ENCODE peak calls at places on chromosomes 16 and 17, in four cellular contexts. A, V, T and N are unnamed samples.

GRCh38 chr17:35766903-35767510 is 6.3 kb downstream of the C17orf50 start:
- DNase-seq in A (peak), V (no peak), T (no peak), N (no peak)

GRCh38 chr17:21043296-21044232 is 753 bp upstream of the USP22 start:
- DNase-seq in A (no peak), V (peak), T (peak), N (peak)

GRCh38 chr16:22191966-22192260 is 14.2 kb upstream of the EEF2K start:
- DNase-seq in A (no peak), V (no peak), T (no peak), N (no peak)

GRCh38 chr16:4976079-4976478 is 17.9 kb downstream of the SEC14L5 start:
- DNase-seq in A (peak), V (no peak), T (no peak), N (no peak)

GRCh38 chr16:11349599-11350276 is 4.5 kb downstream of the RMI2 start:
- DNase-seq in A (no peak), V (no peak), T (peak), N (no peak)

GRCh38 chr17:72118588-72119279 is 2.1 kb upstream of the SOX9 start:
- DNase-seq in A (peak), V (peak), T (no peak), N (no peak)

GRCh38 chr17:80290199-80290598 is 29.5 kb downstream of the RNF213 start:
- DNase-seq in A (no peak), V (no peak), T (no peak), N (no peak)

GRCh38 chr17:57486416-57486815 is 230.1 kb downstream of the MSI2 start:
- DNase-seq in A (no peak), V (no peak), T (no peak), N (no peak)

GRCh38 chr16:972316-973002 is 1.7 kb upstream of the LMF1 start:
- DNase-seq in A (no peak), V (peak), T (peak), N (no peak)

GRCh38 chr17:77465358-77466041 is 324.7 kb downstream of the SEC14L1 start:
- DNase-seq in A (peak), V (peak), T (peak), N (no peak)

GRCh38 chr16:81214745-81215166 is 23.7 kb upstream of the BCO1 start:
- DNase-seq in A (no peak), V (peak), T (no peak), N (no peak)

GRCh38 chr17:75240394-75241142 is 20.8 kb downstream of the GGA3 start:
- DNase-seq in A (peak), V (peak), T (no peak), N (no peak)

GRCh38 chr17:43823350-43824084 is 9.4 kb downstream of the MPP3 start:
- DNase-seq in A (no peak), V (no peak), T (no peak), N (no peak)

GRCh38 chr16:78091419-78091818 is 8.0 kb upstream of the WWOX start:
- DNase-seq in A (no peak), V (no peak), T (no peak), N (no peak)

GRCh38 chr16:79082955-79083354 is 517.6 kb downstream of the MAF start:
- DNase-seq in A (no peak), V (no peak), T (no peak), N (no peak)

GRCh38 chr17:42697108-42697811 is 14.9 kb downstream of the CNTNAP1 start:
- DNase-seq in A (no peak), V (no peak), T (no peak), N (no peak)

GRCh38 chr17:77345260-77345910 is 204.6 kb downstream of the SEC14L1 start:
- DNase-seq in A (no peak), V (no peak), T (no peak), N (no peak)

GRCh38 chr17:75105269-75106080 is 4.3 kb upstream of the ARMC7 start:
- DNase-seq in A (peak), V (peak), T (no peak), N (no peak)

GRCh38 chr17:10879110-10879509 is 41.2 kb upstream of the PIRT start:
- DNase-seq in A (no peak), V (peak), T (no peak), N (no peak)
- TF ChIP-seq CTCF in A (no peak), V (peak), T (no peak), N (peak)

GRCh38 chr17:27209316-27209715 is 84.6 kb upstream of the WSB1 start:
- DNase-seq in A (no peak), V (no peak), T (no peak), N (no peak)
- TF ChIP-seq CTCF in A (no peak), V (no peak), T (no peak), N (no peak)

GRCh38 chr17:19766421-19767270 is 18.5 kb upstream of the ALDH3A1 start:
- DNase-seq in A (peak), V (peak), T (no peak), N (no peak)
- TF ChIP-seq CTCF in A (peak), V (peak), T (peak), N (peak)

GRCh38 chr16:48220891-48221290 is 23.2 kb upstream of the LONP2 start:
- DNase-seq in A (no peak), V (no peak), T (no peak), N (no peak)

GRCh38 chr16:48217708-48218107 is 26.4 kb upstream of the LONP2 start:
- DNase-seq in A (no peak), V (no peak), T (no peak), N (no peak)

GRCh38 chr16:48215738-48216137 is 28.4 kb upstream of the LONP2 start:
- DNase-seq in A (no peak), V (no peak), T (no peak), N (peak)

GRCh38 chr16:48223490-48223889 is 20.6 kb upstream of the LONP2 start:
- DNase-seq in A (no peak), V (no peak), T (no peak), N (no peak)

GRCh38 chr16:48218473-48218872 is 25.6 kb upstream of the LONP2 start:
- DNase-seq in A (no peak), V (no peak), T (no peak), N (no peak)
- TF ChIP-seq CTCF in A (no peak), V (no peak), T (no peak), N (no peak)